ENCODE peak calls at places on chromosomes 5 and 9, in eight cellular contexts. T is tibial artery; I is CD8-positive, alpha-beta T cell; M is body of pancreas; Z is IMR-90; O is mammary epithelial cell; Y is GM23248; K is lower lobe of right lung. R is an unnamed sample.

GRCh38 chr9:98128316-98128715 is 9.3 kb upstream of the TRIM14 start:
- DNase-seq in M (no peak), O (no peak), Y (no peak), I (no peak), Z (no peak), T (no peak), K (no peak), R (no peak)

GRCh38 chr9:75054373-75055001 is 26.4 kb upstream of the CARNMT1 start:
- DNase-seq in Z (peak; percentile 25), T (no peak), K (no peak), M (no peak), I (no peak), Y (peak; percentile 35), O (no peak), R (no peak)

GRCh38 chr5:71860048-71860447 is 141.0 kb downstream of the CARTPT start:
- DNase-seq in M (no peak), T (no peak), O (no peak), Y (no peak), I (no peak), K (no peak), Z (no peak), R (no peak)

GRCh38 chr9:106947097-106947496 is 84.1 kb downstream of the ZNF462 start:
- DNase-seq in T (no peak), K (no peak), M (no peak), Z (peak; percentile 25), I (no peak), O (no peak), Y (peak; percentile 7), R (no peak)

GRCh38 chr5:55714339-55714738 is 2.2 kb upstream of the SLC38A9 start:
- DNase-seq in I (no peak), K (no peak), O (no peak), Y (no peak), Z (no peak), M (no peak), T (no peak), R (no peak)

GRCh38 chr9:33439731-33440130 is 7.7 kb downstream of the AQP3 start:
- DNase-seq in K (no peak), O (no peak), T (no peak), Z (no peak), Y (peak; percentile 66), M (no peak), I (no peak), R (no peak)

GRCh38 chr5:33788922-33789321 is 102.9 kb downstream of the ADAMTS12 start:
- DNase-seq in Y (peak; percentile 99), M (no peak), K (no peak), Z (peak; percentile 100), O (peak; percentile 99), T (no peak), I (no peak), R (no peak)

GRCh38 chr9:121889990-121890563 is 203.0 kb downstream of the TTLL11 start:
- DNase-seq in M (no peak), Y (peak; percentile 80), T (no peak), K (no peak), I (no peak), O (no peak), Z (peak; percentile 87), R (no peak)

GRCh38 chr9:38621434-38622082 is 1.2 kb upstream of the ANKRD18A start:
- DNase-seq in T (no peak), I (no peak), Y (no peak), O (peak; percentile 24), M (peak; percentile 44), K (peak; percentile 61), Z (no peak), R (peak; percentile 6)

GRCh38 chr5:74672215-74672877 is 12.7 kb upstream of the HEXB start:
- DNase-seq in Y (no peak), M (no peak), K (no peak), I (no peak), Z (no peak), O (no peak), T (no peak), R (no peak)

GRCh38 chr9:33867747-33868429 is 50.9 kb downstream of the UBE2R2 start:
- DNase-seq in Y (peak; percentile 71), Z (no peak), M (no peak), O (no peak), K (no peak), I (no peak), T (peak; percentile 80), R (no peak)

GRCh38 chr9:8627944-8628679 is 828.5 kb upstream of the DMAC1 start:
- DNase-seq in Y (no peak), K (no peak), M (no peak), Z (no peak), I (no peak), O (peak; percentile 1), T (no peak), R (no peak)

GRCh38 chr9:130289711-130290241 is 24.2 kb downstream of the HMCN2 start:
- DNase-seq in Z (no peak), O (no peak), K (no peak), Y (no peak), M (no peak), T (no peak), I (no peak), R (no peak)

GRCh38 chr5:80076131-80077101 is 41.3 kb downstream of the THBS4 start:
- DNase-seq in T (no peak), I (no peak), K (no peak), Y (no peak), Z (peak; percentile 19), M (no peak), O (no peak), R (no peak)

GRCh38 chr9:88300556-88300955 is 87.7 kb upstream of the SPIN1 start:
- DNase-seq in Y (no peak), O (no peak), T (no peak), M (no peak), K (no peak), Z (no peak), I (no peak), R (no peak)
- H3K27ac ChIP-seq in Y (no peak overlapping the region), O (no peak overlapping the region), T (no peak overlapping the region), M (no peak overlapping the region), K (no peak overlapping the region), Z (no peak overlapping the region), I (no peak overlapping the region), R (no peak overlapping the region)

GRCh38 chr5:73381587-73382411 is 66.8 kb downstream of the FOXD1 start:
- DNase-seq in Y (peak; percentile 9), I (no peak), Z (no peak), T (no peak), M (no peak), O (no peak), K (no peak), R (no peak)
- H3K27me3 ChIP-seq in Y (no peaks in the 10 kb centered on the region), I (peaks cover 40% of the 10 kb centered on the region), Z (no peaks in the 10 kb centered on the region), T (peaks cover 33% of the 10 kb centered on the region), M (no peaks in the 10 kb centered on the region), O (peaks cover 7% of the 10 kb centered on the region), K (peaks cover 85% of the 10 kb centered on the region), R (peaks cover 55% of the 10 kb centered on the region)

GRCh38 chr9:40927260-40927631 is 201.2 kb downstream of the FOXD4L6 start:
- DNase-seq in I (no peak), O (no peak), M (no peak), K (no peak), Z (no peak), Y (no peak), T (no peak), R (no peak)

GRCh38 chr9:40925149-40925548 is 203.3 kb downstream of the FOXD4L6 start:
- DNase-seq in Y (no peak), M (no peak), T (no peak), Z (no peak), K (no peak), O (no peak), I (no peak), R (no peak)

GRCh38 chr9:40926404-40927259 is 201.8 kb downstream of the FOXD4L6 start:
- DNase-seq in Z (no peak), T (no peak), Y (no peak), I (no peak), M (no peak), O (no peak), K (no peak), R (no peak)

GRCh38 chr9:40928803-40929487 is 199.5 kb downstream of the FOXD4L6 start:
- DNase-seq in I (no peak), M (no peak), Z (no peak), T (no peak), K (no peak), Y (no peak), O (no peak), R (no peak)

DNA sequence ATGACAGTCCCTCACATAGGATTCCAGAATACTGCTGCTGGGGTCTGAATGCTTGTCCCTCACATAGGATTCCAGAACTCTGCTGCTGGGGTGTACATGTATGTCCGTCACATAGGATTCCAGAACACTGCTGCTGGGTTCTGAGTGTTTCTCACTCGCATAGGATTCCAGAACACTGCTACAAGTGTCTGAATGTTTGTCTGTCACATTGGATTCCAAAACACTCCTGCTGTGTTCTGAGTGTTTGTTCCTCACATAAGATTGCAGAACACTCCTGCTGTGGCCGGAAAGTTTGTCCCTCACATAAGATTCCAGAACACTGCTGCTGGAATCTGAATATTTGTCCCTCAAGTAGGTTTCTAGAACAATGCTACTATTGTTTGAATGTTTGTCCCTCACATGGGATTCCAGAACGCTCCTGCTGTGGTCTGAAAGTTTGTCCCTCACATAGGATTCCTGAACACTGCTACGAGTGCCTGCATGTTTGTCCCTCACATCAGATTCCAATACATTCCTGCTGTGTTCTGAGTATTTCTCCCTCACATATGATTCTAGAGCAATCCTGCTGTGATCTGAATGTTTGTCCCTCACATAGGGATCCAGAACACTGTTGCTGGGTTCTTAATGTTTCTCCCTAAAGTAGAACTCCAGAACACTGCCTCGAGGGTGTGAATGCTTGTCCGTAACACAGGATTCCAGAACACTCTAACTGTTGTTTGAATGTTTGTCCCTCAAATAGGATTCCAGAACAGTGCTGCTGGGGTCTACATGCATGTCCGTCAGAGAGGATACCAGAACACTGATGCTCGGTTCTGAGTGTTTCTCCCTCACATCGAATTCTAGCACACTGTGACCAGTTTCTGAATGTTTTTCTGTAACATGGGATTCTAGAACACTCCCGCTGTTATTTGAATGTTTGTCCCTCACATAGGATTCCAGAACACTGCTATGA is 200.4 kb downstream of the FOXD4L6 start:
- DNase-seq in M (no peak), T (no peak), O (no peak), K (no peak), Y (no peak), I (no peak), Z (no peak), R (no peak)
- H3K9me3 ChIP-seq in M (peaks cover 81% of the 10 kb centered on the region), T (peaks cover 51% of the 10 kb centered on the region), O (peaks cover 5% of the 10 kb centered on the region), K (peaks cover 65% of the 10 kb centered on the region), Y (no peaks in the 10 kb centered on the region), I (peaks cover 56% of the 10 kb centered on the region), Z (peaks cover 58% of the 10 kb centered on the region), R (peaks cover 44% of the 10 kb centered on the region)

DNA sequence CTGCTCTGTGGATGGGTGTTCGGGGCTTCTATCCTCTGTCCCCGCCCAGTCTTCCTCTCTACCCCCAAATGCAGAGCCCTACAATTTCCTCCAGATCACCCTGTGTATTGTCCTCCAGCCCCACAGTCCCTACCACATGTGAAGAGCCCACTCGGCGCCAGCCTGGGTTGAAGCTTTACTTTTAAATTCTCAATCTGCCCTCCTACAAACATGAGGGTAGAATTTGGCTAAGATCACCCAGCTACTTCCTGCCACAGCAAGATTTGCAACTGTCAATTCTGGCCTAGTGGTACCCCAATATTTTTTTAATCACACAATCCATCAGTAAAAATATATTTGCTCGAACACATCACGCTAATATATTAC is 3.9 kb downstream of the AKNA start:
- DNase-seq in T (no peak), Y (no peak), K (no peak), M (no peak), O (no peak), Z (no peak), I (no peak), R (peak; percentile 65)
- H3K27ac ChIP-seq in T (peak overlapping the region; percentile 94), Y (peak overlapping the region; percentile 87), K (peak overlapping the region; percentile 92), M (no peak overlapping the region), O (no peak overlapping the region), Z (peak overlapping the region; percentile 12), I (peak overlapping the region; percentile 90), R (peak overlapping the region; percentile 96)

GRCh38 chr5:123092696-123093095 is 3.7 kb downstream of the PRDM6 start:
- DNase-seq in Z (peak; percentile 19), O (no peak), Y (no peak), I (no peak), T (no peak), M (no peak), K (no peak), R (no peak)
- H3K27me3 ChIP-seq in Z (peaks cover 57% of the 10 kb centered on the region), O (peaks cover 78% of the 10 kb centered on the region), Y (peaks cover 32% of the 10 kb centered on the region), I (peaks cover 7% of the 10 kb centered on the region), T (no peaks in the 10 kb centered on the region), M (no peaks in the 10 kb centered on the region), K (peaks cover 84% of the 10 kb centered on the region), R (peaks cover 12% of the 10 kb centered on the region)